ENCODE peak calls at places on chromosomes 1 and 21, in four cellular contexts. S is K562, F is GM12878, W is HL-60. G is an unnamed sample.

GRCh38 chr1:234851450-234852438 is 241.8 kb upstream of the IRF2BP2 start:
- DNase-seq in S (no peak), F (no peak), W (peak; percentile 65), G (no peak)

GRCh38 chr1:209601809-209602657 is 18.5 kb downstream of the CAMK1G start:
- DNase-seq in W (peak; percentile 53), S (peak; percentile 22), F (no peak), G (no peak)

GRCh38 chr1:100624886-100625430 is 87.0 kb downstream of the GPR88 start:
- DNase-seq in W (no peak), F (no peak), S (no peak), G (no peak)

GRCh38 chr1:244445320-244446181 is 6.2 kb downstream of the ADSS2 start:
- DNase-seq in S (peak; percentile 23), W (no peak), F (no peak), G (no peak)

GRCh38 chr1:23169219-23169575 is 541 bp upstream of the LUZP1 start:
- DNase-seq in F (no peak), S (no peak), W (no peak), G (no peak)

GRCh38 chr1:22936681-22937080 is 36.0 kb downstream of the LACTBL1 start:
- DNase-seq in S (no peak), W (no peak), F (no peak), G (no peak)

GRCh38 chr1:30885580-30886513 is 22.7 kb downstream of the SDC3 start:
- DNase-seq in S (no peak), W (no peak), F (no peak), G (no peak)

GRCh38 chr1:161473363-161473762 is 31.9 kb upstream of the FCGR2A start:
- DNase-seq in S (no peak), F (no peak), W (peak; percentile 44), G (no peak)

GRCh38 chr1:16006552-16007485 is 2.8 kb downstream of the SRARP start:
- DNase-seq in S (peak; percentile 63), W (no peak), F (peak; percentile 24), G (no peak)

GRCh38 chr1:174051956-174052355 is 29.8 kb upstream of the RC3H1 start:
- DNase-seq in W (no peak), F (no peak), S (no peak), G (no peak)

GRCh38 chr1:236338096-236338495 is 56.0 kb upstream of the EDARADD start:
- DNase-seq in S (no peak), W (no peak), F (no peak), G (no peak)

GRCh38 chr1:183089025-183089639 is 65.9 kb downstream of the LAMC1 start:
- DNase-seq in F (no peak), S (no peak), W (no peak), G (no peak)

GRCh38 chr1:30863955-30864604 is 44.5 kb downstream of the SDC3 start:
- DNase-seq in S (no peak), F (no peak), W (no peak), G (no peak)

GRCh38 chr1:110525250-110525597 is 6.2 kb upstream of the KCNA10 start:
- DNase-seq in W (no peak), S (no peak), F (no peak), G (no peak)

GRCh38 chr1:226988337-226988672 is 48.2 kb downstream of the COQ8A start:
- DNase-seq in W (peak; percentile 39), F (no peak), S (no peak), G (no peak)

GRCh38 chr1:24643362-24644346 is 552 bp downstream of the SRRM1 start:
- DNase-seq in S (peak; percentile 67), W (peak; percentile 40), F (no peak), G (peak; percentile 31)

GRCh38 chr1:175078629-175079028 is 11.0 kb downstream of the TNN start:
- DNase-seq in W (peak; percentile 33), S (no peak), F (no peak), G (no peak)

GRCh38 chr1:219459321-219460105 is 153.4 kb downstream of the ZC3H11B start:
- DNase-seq in S (no peak), F (no peak), W (no peak), G (no peak)

GRCh38 chr1:27513958-27514357 is 24.0 kb upstream of the WASF2 start:
- DNase-seq in S (no peak), F (no peak), W (peak; percentile 64), G (no peak)

GRCh38 chr21:36209626-36210171 is 53.1 kb downstream of the DOP1B start:
- DNase-seq in W (peak; percentile 66), F (no peak), S (peak; percentile 37), G (no peak)

GRCh38 chr1:48600182-48600581 is 128.2 kb upstream of the SPATA6 start:
- DNase-seq in W (no peak), S (no peak), F (no peak), G (no peak)

GRCh38 chr21:37436180-37436579 is 69.6 kb downstream of the DYRK1A start:
- DNase-seq in S (no peak), F (no peak), W (no peak), G (no peak)

GRCh38 chr21:37437376-37438080 is 71.0 kb downstream of the DYRK1A start:
- DNase-seq in S (no peak), W (no peak), F (no peak), G (no peak)

GRCh38 chr21:37435719-37436118 is 69.1 kb downstream of the DYRK1A start:
- DNase-seq in F (no peak), W (no peak), S (no peak), G (no peak)

GRCh38 chr21:37433441-37433840 is 66.9 kb downstream of the DYRK1A start:
- DNase-seq in F (no peak), W (no peak), S (no peak), G (no peak)

GRCh38 chr21:37435120-37435519 is 68.5 kb downstream of the DYRK1A start:
- DNase-seq in F (no peak), S (peak; percentile 94), W (no peak), G (no peak)
- TF ChIP-seq SPI1 in F (no peak), S (no peak), W (no peak), G (no peak)

DNA sequence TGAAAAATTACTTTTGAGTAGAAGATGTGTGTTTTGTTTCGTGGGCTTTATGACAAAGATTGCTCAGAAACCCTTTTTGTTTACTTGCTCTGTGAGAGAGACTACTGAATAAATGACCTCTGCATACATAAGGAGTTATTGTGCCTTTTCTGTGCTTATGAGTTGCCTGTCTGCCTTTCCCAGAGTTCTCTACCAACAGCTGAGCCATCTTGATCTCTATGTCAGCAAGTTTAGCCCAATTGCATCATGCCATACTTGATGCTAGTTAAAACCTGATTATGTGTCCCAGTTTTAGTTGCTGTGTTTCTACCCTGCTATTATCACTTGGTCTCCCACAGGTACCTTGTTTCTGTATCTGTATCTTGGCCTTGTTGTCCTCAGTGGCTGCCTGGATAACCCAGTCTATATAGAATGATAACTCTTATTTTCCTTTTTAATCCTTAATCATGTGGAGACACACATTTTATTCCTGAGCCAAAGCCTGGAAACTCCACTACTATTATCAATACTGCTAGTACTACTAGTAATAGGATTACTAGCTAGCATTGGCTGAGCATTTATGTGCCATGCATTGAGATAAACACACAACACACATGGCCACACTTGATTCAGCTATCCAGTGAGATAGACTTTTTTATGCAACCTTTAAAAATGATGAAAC is 28.7 kb upstream of the GNG12 start:
- DNase-seq in S (no peak), W (no peak), F (no peak), G (no peak)
- TF ChIP-seq SPI1 in S (no peak), W (no peak), F (no peak), G (no peak)

DNA sequence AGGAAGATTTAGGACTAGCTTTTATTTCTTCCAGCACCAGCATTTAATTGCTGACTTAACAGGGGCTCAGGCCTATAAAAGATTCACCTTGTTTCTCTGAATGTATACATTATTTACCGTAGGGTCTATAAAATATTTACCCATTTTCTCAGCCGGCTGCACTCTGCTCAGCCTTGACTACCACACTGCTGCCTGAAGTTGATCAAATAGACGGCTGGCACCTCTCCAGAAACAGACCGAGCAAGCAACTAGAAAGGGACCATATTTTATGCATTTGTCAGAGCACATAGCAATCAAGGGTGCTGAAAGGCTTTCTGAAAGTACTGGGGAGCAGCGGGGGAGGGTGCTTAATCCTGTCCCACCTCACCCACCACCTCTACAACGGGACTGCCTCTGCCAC is 64.7 kb upstream of the FGGY start:
- DNase-seq in F (no peak), S (no peak), W (no peak), G (no peak)
- TF ChIP-seq SPI1 in F (no peak), S (no peak), W (no peak), G (no peak)

GRCh38 chr1:53913352-53914043 is 19.5 kb downstream of the DIO1 start:
- DNase-seq in S (no peak), W (no peak), F (no peak), G (no peak)

GRCh38 chr1:53905509-53905908 is 11.5 kb downstream of the DIO1 start:
- DNase-seq in W (no peak), F (no peak), S (no peak), G (no peak)

GRCh38 chr1:53906121-53906520 is 12.1 kb downstream of the DIO1 start:
- DNase-seq in S (no peak), W (no peak), F (no peak), G (no peak)

GRCh38 chr1:53909946-53910345 is 16.0 kb downstream of the DIO1 start:
- DNase-seq in F (no peak), S (no peak), W (no peak), G (no peak)

DNA sequence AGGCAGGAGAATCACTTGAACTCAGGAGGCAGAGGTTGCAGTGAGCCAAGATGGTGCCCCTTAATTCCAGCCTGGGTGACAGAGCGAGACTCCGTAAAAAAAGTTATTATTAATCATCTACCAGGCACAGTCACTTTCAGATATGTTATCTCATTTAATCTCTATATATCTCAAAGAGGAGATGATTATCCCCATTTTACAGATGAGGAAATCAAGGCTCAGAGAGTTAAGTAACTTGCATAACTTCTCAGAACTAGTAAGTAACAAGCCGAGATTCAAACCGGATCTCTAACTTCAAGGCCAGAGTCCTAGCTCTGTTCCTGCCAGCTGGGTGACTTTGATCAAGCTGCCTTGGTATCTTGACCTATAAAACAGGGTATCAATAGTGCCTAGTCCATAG is 17.5 kb downstream of the DIO1 start:
- DNase-seq in W (no peak), F (no peak), S (no peak), G (no peak)
- TF ChIP-seq SPI1 in W (no peak), F (no peak), S (no peak), G (no peak)

DNA sequence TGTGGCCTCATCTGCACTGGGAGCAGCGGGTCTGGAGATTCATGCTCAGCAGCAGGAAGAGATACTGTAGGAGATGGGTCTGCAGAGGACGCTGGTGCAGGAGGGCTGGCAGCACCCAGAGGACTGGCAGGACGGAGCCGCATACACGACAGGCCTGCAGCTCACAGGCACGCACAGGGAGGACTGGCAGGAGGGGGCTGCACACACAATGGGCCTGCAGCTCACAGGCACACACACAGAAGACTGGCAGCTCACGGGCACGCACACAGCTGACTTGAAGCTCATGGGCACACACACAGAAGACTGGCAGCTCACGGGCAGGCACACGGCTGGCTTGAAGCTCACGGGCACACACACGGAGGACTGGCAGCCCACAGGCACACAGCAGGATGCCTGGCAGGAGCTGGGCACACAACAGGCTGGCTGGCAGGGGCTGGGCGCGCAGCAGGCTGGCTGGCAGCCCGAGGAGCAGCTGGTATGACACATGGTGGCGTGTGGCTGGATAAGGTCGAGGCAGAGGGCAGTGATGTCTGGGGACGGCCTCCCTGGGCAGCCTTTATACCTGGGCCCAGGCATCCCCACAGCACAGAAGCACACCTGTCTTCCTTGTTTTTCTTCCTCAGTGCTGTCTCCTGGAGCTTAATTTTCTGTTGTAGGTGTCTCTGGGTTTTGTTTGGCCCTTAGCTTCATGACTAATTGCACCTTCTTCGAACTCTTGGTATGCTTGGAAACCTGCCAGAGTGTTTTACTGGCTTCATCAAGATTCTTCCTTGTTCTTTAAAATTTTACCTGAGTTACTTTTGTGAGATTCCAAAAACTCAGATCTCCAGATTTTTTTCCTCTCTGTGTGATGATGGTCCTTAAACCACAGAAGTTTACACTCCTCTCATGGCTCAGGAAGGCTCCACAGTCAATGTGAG is at the start of gene KRTAP12-2:
- DNase-seq in S (no peak), F (no peak), W (no peak), G (no peak)
- TF ChIP-seq SPI1 in S (no peak), F (no peak), W (no peak), G (no peak)

G was measured in GM12891.